ENCODE peak calls at places on chromosome 16, in ten cellular contexts. F, D, M, P, K, G, L, X, E and H are unnamed samples.

GRCh38 chr16:50740747-50741146 is 1.1 kb upstream of the CYLD start:
- DNase-seq in X (no peak), K (no peak), F (no peak), E (no peak), D (no peak), M (no peak), G (no peak), L (no peak), P (no peak), H (no peak)

GRCh38 chr16:87965973-87966667 is 14.9 kb downstream of the BANP start:
- DNase-seq in P (no peak), E (no peak), G (no peak), M (no peak), L (no peak), X (no peak), D (peak; percentile 52), F (no peak), K (no peak), H (no peak)

GRCh38 chr16:678858-679807 is 1.1 kb upstream of the STUB1 start:
- DNase-seq in E (peak; percentile 89), P (peak; percentile 74), K (peak; percentile 88), G (no peak), L (peak; percentile 74), F (peak; percentile 94), X (no peak), M (no peak), D (peak; percentile 48), H (no peak)

GRCh38 chr16:49867234-49867633 is 11.3 kb upstream of the ZNF423 start:
- DNase-seq in X (no peak), D (no peak), F (no peak), E (no peak), M (no peak), G (no peak), L (no peak), P (no peak), K (no peak), H (no peak)

GRCh38 chr16:60642956-60643355 is 1393.3 kb downstream of the CDH8 start:
- DNase-seq in L (no peak), X (peak; percentile 8), K (no peak), G (no peak), E (no peak), D (peak; percentile 25), M (no peak), P (no peak), F (no peak), H (no peak)

GRCh38 chr16:20624205-20624604 is 48.0 kb upstream of the ACSM2B start:
- DNase-seq in L (no peak), F (no peak), K (no peak), E (no peak), P (no peak), X (no peak), M (no peak), G (no peak), D (no peak), H (no peak)

GRCh38 chr16:471353-472198 is 46.1 kb downstream of the RAB11FIP3 start:
- DNase-seq in K (no peak), L (peak; percentile 70), M (no peak), X (peak; percentile 76), D (no peak), F (no peak), G (no peak), E (no peak), P (peak; percentile 23), H (no peak)

GRCh38 chr16:89918453-89919347 is at the start of gene MC1R:
- DNase-seq in E (peak; percentile 42), D (peak; percentile 51), M (no peak), L (peak; percentile 58), K (peak; percentile 63), X (peak; percentile 42), F (no peak), G (no peak), P (peak; percentile 35), H (peak; percentile 40)

DNA sequence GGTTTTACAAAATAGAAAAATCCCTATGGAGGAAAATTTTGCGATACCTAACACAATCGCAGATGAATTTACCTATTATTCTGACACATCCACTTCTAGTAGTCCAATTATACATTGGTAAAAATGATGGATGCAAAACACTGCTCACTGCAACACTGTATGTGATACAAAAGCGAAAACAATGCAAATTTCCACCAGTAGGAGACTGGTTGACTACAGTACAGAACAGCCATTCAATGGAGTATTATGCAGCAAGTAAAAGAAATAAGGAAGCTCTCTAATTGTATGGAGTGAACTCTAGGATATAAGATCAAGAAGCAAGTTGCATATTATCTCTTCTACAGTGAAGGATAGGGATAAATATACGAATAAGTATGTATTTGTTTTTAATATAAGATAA is 48.5 kb downstream of the SETD6 start:
- DNase-seq in D (no peak), G (no peak), P (no peak), E (no peak), K (no peak), X (no peak), L (no peak), M (no peak), F (no peak), H (no peak)
- TF ChIP-seq CTCF in D (no peak), G (no peak), P (no peak), E (no peak), K (no peak), X (no peak), L (no peak), M (no peak), F (no peak), H (no peak)

GRCh38 chr16:62711797-62712196 is 675.6 kb upstream of the CDH8 start:
- DNase-seq in K (no peak), P (no peak), L (no peak), F (no peak), X (no peak), G (no peak), D (no peak), M (no peak), E (no peak), H (no peak)

GRCh38 chr16:62720651-62721050 is 684.4 kb upstream of the CDH8 start:
- DNase-seq in X (no peak), D (no peak), E (no peak), F (no peak), G (no peak), K (no peak), P (no peak), L (no peak), M (no peak), H (no peak)

GRCh38 chr16:62709856-62710255 is 673.6 kb upstream of the CDH8 start:
- DNase-seq in L (no peak), E (no peak), M (no peak), K (no peak), G (no peak), P (no peak), F (no peak), X (no peak), D (no peak), H (no peak)

GRCh38 chr16:62715701-62716100 is 679.5 kb upstream of the CDH8 start:
- DNase-seq in K (no peak), P (no peak), G (no peak), L (no peak), F (no peak), X (no peak), E (no peak), D (no peak), M (no peak), H (no peak)
- TF ChIP-seq CTCF in K (no peak), P (no peak), G (no peak), L (no peak), F (no peak), X (no peak), E (no peak), D (no peak), M (no peak), H (no peak)

GRCh38 chr16:71552698-71553503 is 24.0 kb downstream of the TAT start:
- DNase-seq in G (no peak), M (no peak), E (no peak), K (no peak), D (no peak), L (no peak), X (no peak), P (no peak), F (no peak), H (no peak)
- TF ChIP-seq CTCF in G (no peak), M (no peak), E (peak; percentile 41), K (peak; percentile 17), D (no peak), L (no peak), X (no peak), P (no peak), F (no peak), H (no peak)

DNA sequence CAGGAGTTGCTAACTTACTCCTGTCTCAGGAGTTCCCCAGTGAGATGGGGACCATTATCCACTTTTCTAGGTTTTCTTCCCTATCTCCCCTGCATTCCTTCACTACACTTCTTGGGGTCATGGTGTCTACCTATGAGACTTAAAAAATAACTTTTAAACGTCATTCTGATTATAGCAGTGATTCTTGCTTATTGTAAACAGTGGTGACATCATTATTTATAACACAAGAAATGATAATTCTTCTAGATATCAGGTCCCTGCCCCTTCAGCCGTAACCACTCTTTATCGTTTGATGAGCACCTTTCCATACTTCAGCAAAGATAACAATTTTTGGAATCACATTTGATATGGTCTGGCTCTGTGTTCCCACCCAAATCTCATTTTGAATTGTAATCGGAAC is 27.2 kb upstream of the IRX3 start:
- DNase-seq in E (no peak), K (no peak), D (no peak), G (no peak), P (no peak), X (no peak), F (no peak), M (no peak), L (no peak), H (no peak)
- TF ChIP-seq CTCF in E (no peak), K (no peak), D (no peak), G (no peak), P (no peak), X (no peak), F (no peak), M (no peak), L (no peak), H (no peak)